ENCODE peak calls at places on chromosome 13, in five cellular contexts. One of them, this sample, is unnamed.

GRCh38 chr13:108313382-108313781 is 43.9 kb downstream of the TNFSF13B start:
- DNase-seq in cardiac muscle cell: no peak
- DNase-seq in endothelial cell: no peak
- DNase-seq in GM13976: no peak
- DNase-seq in heart right ventricle: no peak
- DNase-seq in this sample: no peak

GRCh38 chr13:26222523-26223046 is 471 bp upstream of the RNF6 start:
- DNase-seq in cardiac muscle cell: no peak
- DNase-seq in endothelial cell: no peak
- DNase-seq in GM13976: no peak
- DNase-seq in heart right ventricle: no peak
- DNase-seq in this sample: no peak

GRCh38 chr13:29846475-29847256 is 3.8 kb downstream of the UBL3 start:
- DNase-seq in cardiac muscle cell: no peak
- DNase-seq in endothelial cell: no peak
- DNase-seq in GM13976: no peak
- DNase-seq in heart right ventricle: no peak
- DNase-seq in this sample: no peak

GRCh38 chr13:51856998-51857397 is 4.8 kb upstream of the CCDC70 start:
- DNase-seq in cardiac muscle cell: no peak
- DNase-seq in endothelial cell: no peak
- DNase-seq in GM13976: no peak
- DNase-seq in heart right ventricle: no peak
- DNase-seq in this sample: no peak

GRCh38 chr13:50189450-50189849 is 174.2 kb downstream of the KCNRG start:
- DNase-seq in cardiac muscle cell: no peak
- DNase-seq in endothelial cell: no peak
- DNase-seq in GM13976: no peak
- DNase-seq in heart right ventricle: no peak
- DNase-seq in this sample: peak

GRCh38 chr13:33976965-33977364 is 159.0 kb downstream of the RFC3 start:
- DNase-seq in cardiac muscle cell: no peak
- DNase-seq in endothelial cell: no peak
- DNase-seq in GM13976: no peak
- DNase-seq in heart right ventricle: no peak
- DNase-seq in this sample: no peak

GRCh38 chr13:21868823-21869222 is 197.9 kb downstream of the FGF9 start:
- DNase-seq in cardiac muscle cell: no peak
- DNase-seq in endothelial cell: no peak
- DNase-seq in GM13976: no peak
- DNase-seq in heart right ventricle: no peak
- DNase-seq in this sample: no peak

GRCh38 chr13:75486146-75486545 is 4.2 kb upstream of the TBC1D4 start:
- DNase-seq in cardiac muscle cell: no peak
- DNase-seq in endothelial cell: no peak
- DNase-seq in GM13976: no peak
- DNase-seq in heart right ventricle: no peak
- DNase-seq in this sample: no peak

GRCh38 chr13:47211106-47211505 is 314.3 kb upstream of the HTR2A start:
- DNase-seq in cardiac muscle cell: peak
- DNase-seq in endothelial cell: no peak
- DNase-seq in GM13976: no peak
- DNase-seq in heart right ventricle: no peak
- DNase-seq in this sample: no peak

GRCh38 chr13:43242040-43242439 is 218.7 kb downstream of the DNAJC15 start:
- DNase-seq in cardiac muscle cell: no peak
- DNase-seq in endothelial cell: no peak
- DNase-seq in GM13976: no peak
- DNase-seq in heart right ventricle: no peak
- DNase-seq in this sample: no peak

GRCh38 chr13:32443111-32443510 is 15.2 kb upstream of the N4BP2L1 start:
- DNase-seq in cardiac muscle cell: peak
- DNase-seq in endothelial cell: peak
- DNase-seq in GM13976: peak
- DNase-seq in heart right ventricle: no peak
- DNase-seq in this sample: peak

GRCh38 chr13:99124695-99125334 is 75.8 kb upstream of the UBAC2 start:
- DNase-seq in cardiac muscle cell: peak
- DNase-seq in endothelial cell: no peak
- DNase-seq in GM13976: peak
- DNase-seq in heart right ventricle: no peak
- DNase-seq in this sample: peak

GRCh38 chr13:44283598-44283997 is 90.0 kb upstream of the SERP2 start:
- DNase-seq in cardiac muscle cell: no peak
- DNase-seq in endothelial cell: no peak
- DNase-seq in GM13976: no peak
- DNase-seq in heart right ventricle: no peak
- DNase-seq in this sample: no peak
- TF ChIP-seq CTCF in cardiac muscle cell: no peak
- TF ChIP-seq CTCF in endothelial cell: no peak
- TF ChIP-seq CTCF in GM13976: no peak
- TF ChIP-seq CTCF in heart right ventricle: no peak
- TF ChIP-seq CTCF in this sample: no peak

DNA sequence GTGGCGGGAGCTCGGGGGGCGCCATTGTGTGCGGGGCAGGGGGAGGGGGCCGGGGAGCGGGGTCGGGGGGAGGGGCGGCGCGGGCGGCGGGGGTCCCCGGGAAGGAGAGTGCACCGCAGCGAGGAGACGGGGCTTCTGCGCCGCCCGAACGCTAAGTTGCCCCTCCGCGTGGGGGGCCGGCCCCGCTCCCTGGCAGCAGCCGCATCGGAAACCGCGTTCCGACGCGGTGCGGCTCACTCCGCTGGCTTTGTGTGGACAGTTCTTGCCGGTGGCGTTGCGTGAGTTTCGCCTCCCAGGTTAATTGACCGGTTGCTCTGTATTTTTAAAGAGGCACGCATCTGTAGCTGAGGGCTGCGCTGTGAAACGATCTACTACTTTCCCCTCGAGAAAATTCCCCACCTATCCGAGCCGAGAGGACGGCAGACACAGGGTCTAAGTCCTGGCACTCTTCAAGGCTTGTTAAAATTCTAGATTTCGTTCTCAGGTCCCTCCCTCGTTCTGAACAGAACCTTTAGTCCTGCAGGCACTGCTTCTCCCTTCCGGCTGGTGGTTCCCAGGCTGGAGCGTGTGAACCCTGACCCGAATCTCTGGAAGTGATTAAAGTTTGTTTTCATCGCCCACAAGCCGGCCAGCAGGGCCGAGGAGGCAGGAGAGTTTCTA is 861 bp downstream of the ARHGEF7 start:
- DNase-seq in cardiac muscle cell: peak
- DNase-seq in endothelial cell: peak
- DNase-seq in GM13976: no peak
- DNase-seq in heart right ventricle: peak
- DNase-seq in this sample: no peak
- TF ChIP-seq CTCF in cardiac muscle cell: no peak
- TF ChIP-seq CTCF in endothelial cell: no peak
- TF ChIP-seq CTCF in GM13976: no peak
- TF ChIP-seq CTCF in heart right ventricle: no peak
- TF ChIP-seq CTCF in this sample: no peak

GRCh38 chr13:79079351-79079839 is 326.7 kb downstream of the RBM26 start:
- DNase-seq in cardiac muscle cell: no peak
- DNase-seq in endothelial cell: no peak
- DNase-seq in GM13976: no peak
- DNase-seq in heart right ventricle: no peak
- DNase-seq in this sample: no peak
- TF ChIP-seq CTCF in cardiac muscle cell: no peak
- TF ChIP-seq CTCF in endothelial cell: no peak
- TF ChIP-seq CTCF in GM13976: no peak
- TF ChIP-seq CTCF in heart right ventricle: no peak
- TF ChIP-seq CTCF in this sample: no peak

DNA sequence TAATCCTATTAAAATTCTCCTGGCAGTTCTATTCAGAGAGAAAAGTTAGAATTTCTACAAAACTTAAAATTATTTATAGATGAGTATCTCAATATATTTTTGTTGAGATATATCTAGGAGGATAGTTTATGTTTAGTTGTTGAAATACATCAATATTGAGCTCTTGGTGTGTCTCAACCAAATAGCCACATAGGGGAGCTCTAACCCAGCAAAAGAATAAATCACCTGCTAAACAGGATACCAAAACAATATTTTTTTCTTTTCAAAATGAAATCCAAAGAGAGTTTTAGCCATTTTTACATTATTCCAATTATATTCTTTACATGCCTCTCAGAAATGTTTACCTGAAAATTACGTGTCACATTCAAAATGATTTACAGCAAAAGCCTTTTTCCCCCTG is 954.7 kb downstream of the SLITRK6 start:
- DNase-seq in cardiac muscle cell: peak
- DNase-seq in endothelial cell: no peak
- DNase-seq in GM13976: no peak
- DNase-seq in heart right ventricle: no peak
- DNase-seq in this sample: no peak
- TF ChIP-seq CTCF in cardiac muscle cell: no peak
- TF ChIP-seq CTCF in endothelial cell: peak
- TF ChIP-seq CTCF in GM13976: no peak
- TF ChIP-seq CTCF in heart right ventricle: peak
- TF ChIP-seq CTCF in this sample: no peak

DNA sequence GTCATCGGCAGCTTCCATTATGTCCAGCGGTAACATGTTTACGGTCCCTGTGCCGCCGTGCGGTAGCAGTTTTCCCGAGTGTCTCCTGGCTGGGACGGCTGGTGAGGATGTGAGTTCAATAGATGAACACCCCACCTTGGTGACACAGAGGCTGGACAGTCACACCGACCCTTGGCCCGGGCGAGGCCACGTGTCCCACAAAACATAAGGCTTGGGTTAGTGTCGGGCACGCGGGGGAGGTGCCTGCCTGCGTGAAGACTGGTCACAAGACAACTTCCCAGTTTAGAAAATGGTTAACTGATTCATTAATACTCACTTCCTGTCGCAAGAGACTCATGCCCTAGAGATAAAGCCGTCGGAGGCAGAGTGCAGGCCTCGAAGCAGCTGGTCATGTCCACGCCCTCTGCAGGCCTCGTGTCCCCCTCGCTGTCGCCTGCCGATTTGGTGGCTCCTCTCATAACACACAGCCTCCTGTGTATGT is 17.2 kb downstream of the RASA3 start:
- DNase-seq in cardiac muscle cell: peak
- DNase-seq in endothelial cell: no peak
- DNase-seq in GM13976: no peak
- DNase-seq in heart right ventricle: peak
- DNase-seq in this sample: peak
- TF ChIP-seq CTCF in cardiac muscle cell: peak
- TF ChIP-seq CTCF in endothelial cell: no peak
- TF ChIP-seq CTCF in GM13976: no peak
- TF ChIP-seq CTCF in heart right ventricle: peak
- TF ChIP-seq CTCF in this sample: no peak

GRCh38 chr13:56755181-56755580 is 385.5 kb upstream of the PRR20A start:
- DNase-seq in cardiac muscle cell: peak
- DNase-seq in endothelial cell: no peak
- DNase-seq in GM13976: no peak
- DNase-seq in heart right ventricle: no peak
- DNase-seq in this sample: no peak
- TF ChIP-seq CTCF in cardiac muscle cell: no peak
- TF ChIP-seq CTCF in endothelial cell: no peak
- TF ChIP-seq CTCF in GM13976: no peak
- TF ChIP-seq CTCF in heart right ventricle: peak
- TF ChIP-seq CTCF in this sample: no peak

This sample was measured in activated CD8-positive, alpha-beta T cell treated with anti-CD3 and anti-CD28 coated beads for 36 hours.